ENCODE peak calls at places on chromosomes 1 and 21, in six cellular contexts. F is activated T-helper 1 cell treated with anti-CD3 and anti-CD28 coated beads, Interleukin-2, amount 50 U/mL, for 16 hours; K is WERI-Rb-1; X is stimulated activated CD4-positive, alpha-beta T cell treated with anti-CD3 and anti-CD28 coated beads, Interleukin-1b, Interleukin-23, amount 100 ng/mL, for 24 hours; O is astrocyte of the cerebellum; Q is Kasumi-1. Z is an unnamed sample.

GRCh38 chr1:6025269-6026094 is 20.2 kb upstream of the KCNAB2 start:
- DNase-seq in K (no peak), Q (no peak), X (peak; percentile 22), O (no peak), F (no peak), Z (no peak)

GRCh38 chr1:42639116-42639515 is 19.1 kb upstream of the PPIH start:
- DNase-seq in K (no peak), O (no peak), Q (no peak), X (no peak), F (no peak), Z (no peak)

GRCh38 chr21:44869860-44870747 is 3.4 kb downstream of the PTTG1IP start:
- DNase-seq in X (no peak), F (no peak), Q (no peak), O (peak; percentile 93), K (no peak), Z (peak; percentile 59)

GRCh38 chr1:200207711-200208126 is 180.2 kb downstream of the NR5A2 start:
- DNase-seq in F (no peak), X (no peak), K (peak; percentile 63), Q (peak; percentile 25), O (no peak), Z (no peak)

GRCh38 chr1:15882665-15883064 is 35.2 kb downstream of the SPEN start:
- DNase-seq in X (no peak), Q (no peak), O (no peak), F (no peak), K (no peak), Z (no peak)

GRCh38 chr1:242467556-242468145 is 56.8 kb downstream of the PLD5 start:
- DNase-seq in F (no peak), K (peak; percentile 75), Q (peak; percentile 55), O (peak; percentile 37), X (peak; percentile 13), Z (peak; percentile 31)

GRCh38 chr1:47876587-47876963 is 120.6 kb downstream of the TRABD2B start:
- DNase-seq in Q (no peak), K (no peak), O (no peak), F (no peak), X (no peak), Z (no peak)

GRCh38 chr1:221637641-221638041 is 104.2 kb downstream of the DUSP10 start:
- DNase-seq in X (no peak), Q (no peak), F (no peak), O (no peak), K (no peak), Z (no peak)

GRCh38 chr1:111241797-111242196 is 14.3 kb downstream of the CHI3L2 start:
- DNase-seq in F (no peak), K (no peak), Q (no peak), O (no peak), X (no peak), Z (no peak)

GRCh38 chr1:75725861-75726361 is 1.4 kb downstream of the ACADM start:
- DNase-seq in X (no peak), F (no peak), Q (peak; percentile 24), O (no peak), K (no peak), Z (peak; percentile 59)

GRCh38 chr1:94095744-94096469 is 25.0 kb downstream of the ABCA4 start:
- DNase-seq in Q (no peak), X (no peak), F (no peak), K (no peak), O (peak; percentile 46), Z (no peak)